ENCODE peak calls at places on chromosomes 2 and 18, in seven cellular contexts. F, X, B, C, U, V and W are unnamed samples.

GRCh38 chr2:186709529-186710455 is 15.9 kb downstream of the FAM171B start:
- DNase-seq in F (no peak), X (no peak), B (no peak), C (no peak), U (no peak), V (no peak), W (no peak)

GRCh38 chr2:100283724-100284501 is 38.4 kb downstream of the LONRF2 start:
- DNase-seq in F (no peak), X (no peak), B (no peak), C (peak), U (no peak), V (no peak), W (peak)

GRCh38 chr18:48922801-48923730 is 27.7 kb downstream of the SMAD7 start:
- DNase-seq in F (peak), X (peak), B (peak), C (peak), U (peak), V (peak), W (peak)

GRCh38 chr2:15593327-15593705 is 1.6 kb downstream of the DDX1 start:
- DNase-seq in F (no peak), X (no peak), B (no peak), C (no peak), U (no peak), V (no peak), W (no peak)

GRCh38 chr2:19038096-19039015 is 320.1 kb downstream of the OSR1 start:
- DNase-seq in F (no peak), X (no peak), B (peak), C (no peak), U (no peak), V (no peak), W (peak)

GRCh38 chr2:159076233-159076632 is 107.8 kb downstream of the TANC1 start:
- DNase-seq in F (no peak), X (no peak), B (peak), C (no peak), U (peak), V (no peak), W (no peak)

GRCh38 chr2:18516112-18516511 is 44.3 kb downstream of the RDH14 start:
- DNase-seq in F (no peak), X (no peak), B (peak), C (no peak), U (no peak), V (no peak), W (no peak)

GRCh38 chr2:212114489-212114888 is 424.1 kb downstream of the ERBB4 start:
- DNase-seq in F (no peak), X (no peak), B (no peak), C (no peak), U (no peak), V (no peak), W (no peak)

GRCh38 chr2:205685314-205686230 is 3.3 kb downstream of the NRP2 start:
- DNase-seq in F (no peak), X (peak), B (peak), C (no peak), U (no peak), V (peak), W (peak)

GRCh38 chr2:60100034-60100433 is 453.4 kb downstream of the BCL11A start:
- DNase-seq in F (no peak), X (no peak), B (no peak), C (no peak), U (no peak), V (no peak), W (no peak)

GRCh38 chr2:43898134-43898957 is 59.6 kb downstream of the ABCG8 start:
- DNase-seq in F (peak), X (no peak), B (peak), C (peak), U (no peak), V (no peak), W (no peak)

GRCh38 chr2:189658808-189659207 is 2.5 kb upstream of the ASNSD1 start:
- DNase-seq in F (no peak), X (no peak), B (no peak), C (no peak), U (no peak), V (no peak), W (no peak)

GRCh38 chr2:67867735-67868134 is 195.1 kb downstream of the C1D start:
- DNase-seq in F (no peak), X (no peak), B (peak), C (no peak), U (no peak), V (no peak), W (no peak)

GRCh38 chr2:201175971-201176570 is 6.9 kb upstream of the CASP10 start:
- DNase-seq in F (no peak), X (no peak), B (no peak), C (no peak), U (no peak), V (no peak), W (no peak)

GRCh38 chr2:219462349-219462748 is 27.7 kb downstream of the SPEG start:
- DNase-seq in F (no peak), X (no peak), B (no peak), C (no peak), U (no peak), V (no peak), W (no peak)

GRCh38 chr18:12038661-12039417 is 54.8 kb upstream of the ANKRD62 start:
- DNase-seq in F (peak), X (peak), B (peak), C (peak), U (peak), V (peak), W (peak)

GRCh38 chr2:138497294-138497693 is 4.3 kb upstream of the SPOPL start:
- DNase-seq in F (no peak), X (no peak), B (no peak), C (no peak), U (no peak), V (no peak), W (no peak)

GRCh38 chr2:138493334-138493733 is 8.2 kb upstream of the SPOPL start:
- DNase-seq in F (no peak), X (no peak), B (no peak), C (no peak), U (no peak), V (no peak), W (no peak)

GRCh38 chr2:138495384-138495783 is 6.2 kb upstream of the SPOPL start:
- DNase-seq in F (no peak), X (no peak), B (no peak), C (no peak), U (no peak), V (no peak), W (no peak)

GRCh38 chr2:138494265-138494966 is 7.2 kb upstream of the SPOPL start:
- DNase-seq in F (no peak), X (no peak), B (no peak), C (no peak), U (no peak), V (no peak), W (no peak)

GRCh38 chr2:138496096-138496651 is 5.4 kb upstream of the SPOPL start:
- DNase-seq in F (no peak), X (no peak), B (no peak), C (peak), U (no peak), V (no peak), W (no peak)
- TF ChIP-seq POLR2A in F (no peak), X (no peak), B (no peak), C (no peak), U (no peak), V (no peak), W (no peak)

GRCh38 chr2:231168460-231169139 is 29.8 kb upstream of the ARMC9 start:
- DNase-seq in F (no peak), X (no peak), B (no peak), C (no peak), U (no peak), V (no peak), W (no peak)
- TF ChIP-seq POLR2A in F (no peak), X (no peak), B (no peak), C (no peak), U (no peak), V (no peak), W (no peak)

GRCh38 chr18:2847341-2848144 is 737 bp downstream of the EMILIN2 start:
- DNase-seq in F (no peak), X (peak), B (no peak), C (peak), U (peak), V (peak), W (no peak)

GRCh38 chr18:2845175-2845574 is 1.6 kb upstream of the EMILIN2 start:
- DNase-seq in F (no peak), X (no peak), B (no peak), C (no peak), U (peak), V (no peak), W (no peak)

GRCh38 chr18:2846241-2846637 is 567 bp upstream of the EMILIN2 start:
- DNase-seq in F (no peak), X (no peak), B (peak), C (no peak), U (no peak), V (no peak), W (peak)

GRCh38 chr18:2848145-2848878 is 1.5 kb downstream of the EMILIN2 start:
- DNase-seq in F (no peak), X (no peak), B (no peak), C (no peak), U (peak), V (no peak), W (no peak)

GRCh38 chr18:2846638-2847340 is at the start of gene EMILIN2:
- DNase-seq in F (peak), X (peak), B (peak), C (peak), U (peak), V (peak), W (peak)
- TF ChIP-seq POLR2A in F (no peak), X (no peak), B (no peak), C (no peak), U (no peak), V (peak), W (no peak)

DNA sequence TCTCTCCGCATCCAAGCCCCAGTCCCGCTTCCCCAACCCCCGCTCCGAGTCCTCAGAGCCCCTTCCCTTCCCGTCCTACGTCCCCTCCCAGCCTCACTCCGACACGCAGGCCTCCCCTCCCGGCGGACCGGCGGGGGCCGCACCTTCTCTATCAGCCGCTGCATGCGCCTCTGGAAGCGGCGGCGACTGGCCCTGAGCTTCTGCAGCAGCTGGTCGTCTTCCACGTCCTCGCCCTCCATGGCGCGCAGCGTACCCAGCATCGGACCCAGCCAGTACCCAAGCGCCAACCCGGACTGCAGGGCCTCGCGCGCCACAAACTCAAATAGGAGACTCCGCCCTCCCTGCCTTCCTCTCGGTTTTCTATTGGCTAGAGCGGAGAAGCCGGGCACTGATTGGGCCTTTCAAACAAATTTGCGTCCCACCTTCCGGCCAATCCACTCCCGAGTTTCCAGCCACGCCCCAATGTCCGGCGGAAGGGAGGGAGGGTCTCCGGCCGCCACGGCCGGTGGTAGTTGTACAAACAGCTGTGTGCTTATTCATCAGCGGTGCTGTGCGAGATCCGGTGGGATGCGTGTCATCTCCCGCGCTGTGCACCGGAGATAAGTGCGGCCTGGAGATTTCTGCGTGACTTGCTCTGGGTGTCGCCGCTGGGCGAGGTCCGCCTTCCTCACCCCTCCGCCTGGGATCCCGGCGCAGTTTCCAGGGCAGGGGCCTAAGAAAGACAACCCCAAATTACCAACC is at the start of gene HJURP:
- DNase-seq in F (peak), X (peak), B (peak), C (peak), U (peak), V (peak), W (peak)
- TF ChIP-seq POLR2A in F (peak), X (peak), B (peak), C (peak), U (no peak), V (no peak), W (peak)

DNA sequence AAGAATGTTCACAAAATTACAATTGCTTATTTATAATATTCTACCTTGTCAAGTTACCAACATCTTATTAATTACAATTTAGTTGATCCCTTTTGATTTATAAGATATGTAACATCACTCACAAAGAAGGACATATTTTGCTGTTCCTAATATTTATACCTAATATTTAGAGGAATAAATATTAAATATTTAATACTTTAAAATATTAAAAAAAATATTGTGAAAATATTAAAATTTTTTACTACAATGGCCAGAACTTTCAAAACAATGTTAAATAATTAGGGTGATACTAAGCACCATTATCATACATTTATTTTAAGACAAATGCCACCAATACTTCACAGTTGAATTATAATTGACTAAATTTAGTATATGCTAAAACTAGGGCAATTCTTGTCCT is 254.7 kb downstream of the DLGAP1 start:
- DNase-seq in F (no peak), X (no peak), B (no peak), C (no peak), U (no peak), V (no peak), W (no peak)
- TF ChIP-seq POLR2A in F (no peak), X (no peak), B (no peak), C (no peak), U (no peak), V (no peak), W (no peak)

DNA sequence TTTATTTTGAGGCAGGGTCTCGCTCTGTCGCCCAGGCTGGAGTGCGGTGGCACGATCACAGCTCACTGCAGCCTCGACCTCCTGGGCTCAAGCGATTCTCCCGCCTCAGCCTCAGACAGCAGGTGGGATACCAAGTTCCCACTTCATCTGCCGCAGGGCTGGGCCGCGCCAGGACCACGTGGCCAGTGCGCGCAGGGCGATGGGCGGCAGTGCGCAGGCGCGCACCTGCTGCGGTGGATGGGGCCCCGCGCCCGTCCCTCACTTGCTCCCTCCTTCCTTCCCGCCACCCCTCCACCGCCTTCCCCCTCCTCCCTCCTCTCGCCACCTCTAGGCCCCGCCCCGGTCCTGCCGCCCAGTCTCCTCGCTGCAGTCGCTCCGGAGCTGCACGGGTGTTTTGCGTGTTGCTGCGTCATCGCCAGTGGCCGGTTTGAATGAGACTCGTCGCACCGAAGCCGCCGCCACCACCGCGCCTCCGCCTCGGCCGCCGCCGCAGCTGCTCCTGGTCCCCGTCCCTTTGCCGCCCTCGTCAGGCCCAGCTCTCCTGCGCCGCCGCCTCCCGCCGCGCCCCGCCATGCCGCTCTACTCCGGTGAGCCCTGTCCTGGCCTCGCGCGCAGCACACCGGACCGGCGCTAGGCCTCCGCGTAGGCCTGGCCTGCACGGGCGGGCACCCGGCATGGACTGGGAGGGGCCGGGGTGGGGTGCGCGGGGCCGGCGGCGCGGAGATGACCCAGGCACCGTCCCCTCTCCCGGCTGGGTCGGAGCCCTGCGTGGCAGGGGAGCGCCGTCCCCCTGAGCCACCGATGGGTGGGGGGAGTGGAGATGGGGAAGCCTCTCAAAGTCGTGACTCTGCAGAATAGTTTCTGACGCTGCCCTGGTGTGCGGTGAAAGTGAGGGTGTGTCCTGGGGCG is at the start of gene USP14:
- DNase-seq in F (peak), X (peak), B (peak), C (peak), U (peak), V (peak), W (peak)
- TF ChIP-seq POLR2A in F (peak), X (no peak), B (peak), C (peak), U (no peak), V (peak), W (peak)

GRCh38 chr2:118750959-118751565 is 96.4 kb downstream of the EN1 start:
- DNase-seq in F (no peak), X (no peak), B (no peak), C (no peak), U (no peak), V (no peak), W (no peak)

GRCh38 chr2:118752762-118753429 is 94.6 kb downstream of the EN1 start:
- DNase-seq in F (no peak), X (no peak), B (no peak), C (no peak), U (no peak), V (no peak), W (no peak)

DNA sequence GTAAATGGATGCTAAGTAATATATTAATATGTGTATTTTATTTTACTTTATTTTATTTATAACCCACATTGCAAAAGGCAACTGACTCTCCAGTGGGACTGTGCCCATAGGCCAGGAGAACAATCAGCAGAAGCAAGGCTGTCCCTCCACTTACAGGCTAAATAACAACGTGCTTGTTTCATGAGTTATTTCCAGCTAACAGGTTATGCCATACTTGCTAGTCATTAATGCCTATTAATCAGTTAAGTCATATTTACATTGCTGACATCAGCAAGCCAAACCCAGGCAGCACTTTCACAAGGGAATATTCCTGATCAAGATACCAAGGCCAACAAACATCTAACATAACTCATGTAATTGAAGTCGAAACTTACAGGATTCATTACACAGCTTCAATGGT is 92.1 kb downstream of the EN1 start:
- DNase-seq in F (no peak), X (no peak), B (no peak), C (no peak), U (no peak), V (no peak), W (no peak)
- TF ChIP-seq POLR2A in F (no peak), X (no peak), B (no peak), C (no peak), U (no peak), V (no peak), W (no peak)

DNA sequence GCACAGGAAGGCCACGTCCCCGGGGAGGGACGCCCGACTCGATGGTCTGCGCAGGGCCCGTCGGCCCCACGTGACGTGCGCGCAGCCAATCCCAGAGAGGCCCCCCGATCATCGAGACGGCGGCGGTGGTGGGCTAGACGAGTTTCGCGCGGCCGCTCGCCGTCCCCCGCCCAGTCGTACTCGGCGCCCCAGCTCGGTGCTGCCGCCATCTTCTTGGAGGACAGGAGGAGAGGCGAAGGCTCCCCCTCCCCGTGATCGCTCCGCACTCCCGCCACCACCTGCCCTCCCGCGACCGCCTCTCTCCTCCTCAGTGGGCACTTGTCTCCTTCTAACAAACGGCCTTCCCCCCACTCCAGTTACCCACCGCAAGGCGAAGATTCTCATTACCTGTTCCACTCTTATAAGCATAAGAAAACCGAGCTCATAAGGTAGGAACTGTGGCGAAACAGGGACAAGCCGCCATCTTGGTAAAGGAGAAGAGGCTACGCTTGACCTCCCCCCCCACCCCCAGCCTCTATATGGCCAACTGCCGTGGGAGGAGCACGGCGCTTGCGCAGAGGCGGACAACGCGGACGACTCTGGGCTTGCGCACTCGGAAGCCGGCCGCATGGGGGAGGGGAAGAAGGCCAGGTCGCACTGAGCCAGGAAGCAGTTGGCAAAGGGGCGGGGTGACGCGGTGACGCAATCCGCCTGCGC is at the start of gene HDLBP:
- DNase-seq in F (peak), X (peak), B (peak), C (peak), U (peak), V (peak), W (peak)
- TF ChIP-seq POLR2A in F (no peak), X (peak), B (peak), C (peak), U (peak), V (no peak), W (peak)

GRCh38 chr2:37084797-37085196 is 479 bp downstream of the GPATCH11 start:
- DNase-seq in F (no peak), X (no peak), B (no peak), C (no peak), U (no peak), V (no peak), W (no peak)

GRCh38 chr2:37080674-37081073 is 3.5 kb downstream of the HEATR5B start:
- DNase-seq in F (no peak), X (no peak), B (no peak), C (no peak), U (no peak), V (no peak), W (no peak)

GRCh38 chr2:37085731-37086147 is 1.4 kb downstream of the GPATCH11 start:
- DNase-seq in F (no peak), X (no peak), B (peak), C (no peak), U (no peak), V (no peak), W (peak)

GRCh38 chr2:37080231-37080630 is 3.9 kb downstream of the HEATR5B start:
- DNase-seq in F (no peak), X (no peak), B (peak), C (no peak), U (no peak), V (no peak), W (no peak)

GRCh38 chr2:37083873-37084792 is at the start of the genes GPATCH11 and HEATR5B:
- DNase-seq in F (peak), X (peak), B (peak), C (peak), U (peak), V (peak), W (peak)
- TF ChIP-seq POLR2A in F (peak), X (peak), B (no peak), C (peak), U (no peak), V (peak), W (peak)